ENCODE peak calls at places on chromosome 11, in seven cellular contexts. H is NCI-H1105; E is activated CD4-positive, CD25-positive, alpha-beta regulatory T cell; T is naive thymus-derived CD8-positive, alpha-beta T cell; K is ELR; Y is activated T-helper 1 cell treated with anti-CD3 and anti-CD28 coated beads, Interleukin-2, amount 50 U/mL, for 16 hours; W is mucosa of descending colon. Z is an unnamed sample.

GRCh38 chr11:64224891-64225607 is 937 bp downstream of the TRPT1 start:
- DNase-seq in H (no peak), E (no peak), T (no peak), K (peak; percentile 22), Y (no peak), W (no peak), Z (no peak)

GRCh38 chr11:57773026-57773598 is 11.5 kb downstream of the CTNND1 start:
- DNase-seq in H (no peak), E (no peak), T (no peak), K (no peak), Y (no peak), W (no peak), Z (no peak)

GRCh38 chr11:120034881-120035620 is 102.9 kb downstream of the TRIM29 start:
- DNase-seq in H (peak; percentile 96), E (no peak), T (no peak), K (no peak), Y (no peak), W (no peak), Z (no peak)

GRCh38 chr11:122099345-122100045 is 16.5 kb downstream of the BLID start:
- DNase-seq in H (no peak), E (no peak), T (no peak), K (peak; percentile 78), Y (no peak), W (no peak), Z (no peak)

GRCh38 chr11:8947230-8947943 is 4.6 kb upstream of the ASCL3 start:
- DNase-seq in H (no peak), E (no peak), T (no peak), K (no peak), Y (no peak), W (no peak), Z (no peak)

GRCh38 chr11:78032090-78032489 is 9.0 kb upstream of the KCTD14 start:
- DNase-seq in H (no peak), E (no peak), T (no peak), K (no peak), Y (no peak), W (no peak), Z (no peak)

GRCh38 chr11:41245704-41246398 is 213.6 kb downstream of the LRRC4C start:
- DNase-seq in H (no peak), E (no peak), T (no peak), K (no peak), Y (no peak), W (no peak), Z (no peak)

GRCh38 chr11:109552376-109552775 is 130.4 kb downstream of the C11orf87 start:
- DNase-seq in H (no peak), E (no peak), T (no peak), K (peak; percentile 46), Y (no peak), W (no peak), Z (no peak)

GRCh38 chr11:32137263-32137662 is 46.4 kb downstream of the RCN1 start:
- DNase-seq in H (no peak), E (no peak), T (no peak), K (peak; percentile 98), Y (no peak), W (no peak), Z (no peak)

GRCh38 chr11:106306942-106307341 is 229.5 kb downstream of the AASDHPPT start:
- DNase-seq in H (no peak), E (no peak), T (no peak), K (peak; percentile 33), Y (no peak), W (no peak), Z (no peak)

GRCh38 chr11:2693851-2694261 is 5.9 kb downstream of the KCNQ1OT1 start:
- DNase-seq in H (no peak), E (no peak), T (no peak), K (no peak), Y (no peak), W (no peak), Z (no peak)

GRCh38 chr11:23563591-23563990 is 703.3 kb upstream of the CCDC179 start:
- DNase-seq in H (no peak), E (no peak), T (no peak), K (no peak), Y (no peak), W (no peak), Z (no peak)

GRCh38 chr11:69002743-69003231 is 10.3 kb downstream of the MRGPRF start:
- DNase-seq in H (no peak), E (no peak), T (no peak), K (no peak), Y (no peak), W (no peak), Z (no peak)

GRCh38 chr11:26623076-26623666 is 51.1 kb upstream of the MUC15 start:
- DNase-seq in H (no peak), E (no peak), T (no peak), K (peak; percentile 6), Y (no peak), W (no peak), Z (no peak)

GRCh38 chr11:8567597-8568198 is 26.3 kb downstream of the STK33 start:
- DNase-seq in H (no peak), E (no peak), T (no peak), K (peak; percentile 51), Y (no peak), W (no peak), Z (no peak)

GRCh38 chr11:23932485-23932898 is 564.4 kb upstream of the LUZP2 start:
- DNase-seq in H (no peak), E (no peak), T (no peak), K (peak; percentile 16), Y (no peak), W (no peak), Z (no peak)